ENCODE peak calls at places on chromosomes 11 and 22, in six cellular contexts. One of them, this sample, is unnamed. For H3K9me3, the result is how much of the 10 kb centered on the place peaks cover.

GRCh38 chr11:63837027-63837688 is 1.8 kb upstream of the MARK2 start:
- DNase-seq in lower lobe of right lung: peak
- DNase-seq in right lobe of liver: peak
- DNase-seq in testis: peak
- DNase-seq in aorta: peak
- DNase-seq in cardiac muscle cell: peak
- DNase-seq in this sample: peak

GRCh38 chr11:44342616-44343015 is 32.7 kb upstream of the ALX4 start:
- DNase-seq in aorta: no peak
- DNase-seq in testis: no peak
- DNase-seq in right lobe of liver: no peak
- DNase-seq in cardiac muscle cell: no peak
- DNase-seq in lower lobe of right lung: no peak
- DNase-seq in this sample: no peak

GRCh38 chr11:120284272-120284671 is 40.8 kb upstream of the TLCD5 start:
- DNase-seq in right lobe of liver: peak
- DNase-seq in aorta: no peak
- DNase-seq in cardiac muscle cell: no peak
- DNase-seq in lower lobe of right lung: peak
- DNase-seq in testis: no peak
- DNase-seq in this sample: no peak

GRCh38 chr22:30314918-30315317 is 11.8 kb downstream of the TBC1D10A start:
- DNase-seq in lower lobe of right lung: no peak
- DNase-seq in cardiac muscle cell: no peak
- DNase-seq in right lobe of liver: no peak
- DNase-seq in aorta: peak
- DNase-seq in testis: no peak
- DNase-seq in this sample: no peak

GRCh38 chr11:77106759-77107158 is 4.1 kb downstream of the OMP start:
- DNase-seq in lower lobe of right lung: no peak
- DNase-seq in cardiac muscle cell: no peak
- DNase-seq in testis: no peak
- DNase-seq in right lobe of liver: no peak
- DNase-seq in aorta: no peak
- DNase-seq in this sample: no peak

GRCh38 chr11:33015621-33016551 is at the start of gene DEPDC7:
- DNase-seq in aorta: peak
- DNase-seq in testis: peak
- DNase-seq in right lobe of liver: peak
- DNase-seq in lower lobe of right lung: peak
- DNase-seq in cardiac muscle cell: peak
- DNase-seq in this sample: peak

GRCh38 chr11:113550179-113550578 is 75.0 kb upstream of the DRD2 start:
- DNase-seq in aorta: no peak
- DNase-seq in right lobe of liver: no peak
- DNase-seq in testis: no peak
- DNase-seq in lower lobe of right lung: no peak
- DNase-seq in cardiac muscle cell: peak
- DNase-seq in this sample: no peak

GRCh38 chr11:103832762-103833161 is 203.7 kb upstream of the DDI1 start:
- DNase-seq in right lobe of liver: no peak
- DNase-seq in testis: no peak
- DNase-seq in lower lobe of right lung: no peak
- DNase-seq in aorta: no peak
- DNase-seq in cardiac muscle cell: no peak
- DNase-seq in this sample: no peak

GRCh38 chr22:41979423-41980250 is 10.4 kb downstream of the SEPTIN3 start:
- DNase-seq in right lobe of liver: no peak
- DNase-seq in lower lobe of right lung: no peak
- DNase-seq in aorta: no peak
- DNase-seq in cardiac muscle cell: no peak
- DNase-seq in testis: no peak
- DNase-seq in this sample: no peak

GRCh38 chr11:62593434-62594044 is 2.2 kb upstream of the TUT1 start:
- DNase-seq in right lobe of liver: peak
- DNase-seq in aorta: peak
- DNase-seq in cardiac muscle cell: peak
- DNase-seq in testis: peak
- DNase-seq in lower lobe of right lung: peak
- DNase-seq in this sample: peak

GRCh38 chr11:115085461-115086220 is 407.3 kb downstream of the NXPE2 start:
- DNase-seq in cardiac muscle cell: no peak
- DNase-seq in right lobe of liver: no peak
- DNase-seq in lower lobe of right lung: no peak
- DNase-seq in testis: no peak
- DNase-seq in aorta: no peak
- DNase-seq in this sample: no peak

GRCh38 chr11:105821366-105821765 is 200.7 kb downstream of the MSANTD4 start:
- DNase-seq in right lobe of liver: no peak
- DNase-seq in testis: no peak
- DNase-seq in aorta: no peak
- DNase-seq in lower lobe of right lung: no peak
- DNase-seq in cardiac muscle cell: no peak
- DNase-seq in this sample: no peak

GRCh38 chr22:22565991-22566390 is 6.9 kb upstream of the PRAME start:
- DNase-seq in aorta: no peak
- DNase-seq in cardiac muscle cell: no peak
- DNase-seq in testis: no peak
- DNase-seq in right lobe of liver: no peak
- DNase-seq in lower lobe of right lung: no peak
- DNase-seq in this sample: no peak

GRCh38 chr11:92136792-92137191 is 87.8 kb upstream of the FAT3 start:
- DNase-seq in right lobe of liver: no peak
- DNase-seq in cardiac muscle cell: no peak
- DNase-seq in aorta: no peak
- DNase-seq in testis: no peak
- DNase-seq in lower lobe of right lung: no peak
- DNase-seq in this sample: no peak

GRCh38 chr11:118565062-118565461 is 669 bp downstream of the IFT46 start:
- DNase-seq in cardiac muscle cell: no peak
- DNase-seq in right lobe of liver: no peak
- DNase-seq in lower lobe of right lung: no peak
- DNase-seq in aorta: peak
- DNase-seq in testis: peak
- DNase-seq in this sample: no peak

GRCh38 chr11:45382133-45382878 is 96.2 kb upstream of the SYT13 start:
- DNase-seq in cardiac muscle cell: no peak
- DNase-seq in lower lobe of right lung: no peak
- DNase-seq in testis: no peak
- DNase-seq in aorta: no peak
- DNase-seq in right lobe of liver: no peak
- DNase-seq in this sample: no peak

GRCh38 chr11:59678118-59678812 is 9.4 kb upstream of the PATL1 start:
- DNase-seq in lower lobe of right lung: no peak
- DNase-seq in testis: no peak
- DNase-seq in right lobe of liver: no peak
- DNase-seq in cardiac muscle cell: no peak
- DNase-seq in aorta: no peak
- DNase-seq in this sample: no peak

DNA sequence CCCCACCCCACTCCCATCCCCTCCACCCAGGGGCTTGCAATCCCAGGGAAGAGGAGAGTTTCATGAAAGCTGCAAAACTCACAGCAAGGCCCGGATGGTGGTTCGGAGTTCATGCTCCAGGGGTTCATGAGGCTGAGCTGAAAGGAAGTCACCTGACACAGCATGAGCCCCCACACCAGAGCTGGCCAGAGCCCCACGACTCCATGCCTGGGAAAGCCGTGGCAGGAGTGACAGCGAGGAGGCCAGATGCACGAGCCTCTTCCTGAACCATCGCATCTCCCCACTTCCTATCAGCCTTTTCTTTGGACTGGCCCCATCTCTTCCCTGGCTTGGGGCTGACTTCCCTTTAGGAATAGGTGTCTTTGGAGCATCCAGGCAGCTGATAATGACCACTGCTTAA is 105.8 kb downstream of the ABTB2 start:
- DNase-seq in right lobe of liver: no peak
- DNase-seq in testis: no peak
- DNase-seq in lower lobe of right lung: no peak
- DNase-seq in aorta: no peak
- DNase-seq in cardiac muscle cell: no peak
- DNase-seq in this sample: no peak
- H3K9me3 ChIP-seq in right lobe of liver: under half
- H3K9me3 ChIP-seq in testis: under half
- H3K9me3 ChIP-seq in lower lobe of right lung: under half
- H3K9me3 ChIP-seq in aorta: under half
- H3K9me3 ChIP-seq in cardiac muscle cell: under half
- H3K9me3 ChIP-seq in this sample: under half

DNA sequence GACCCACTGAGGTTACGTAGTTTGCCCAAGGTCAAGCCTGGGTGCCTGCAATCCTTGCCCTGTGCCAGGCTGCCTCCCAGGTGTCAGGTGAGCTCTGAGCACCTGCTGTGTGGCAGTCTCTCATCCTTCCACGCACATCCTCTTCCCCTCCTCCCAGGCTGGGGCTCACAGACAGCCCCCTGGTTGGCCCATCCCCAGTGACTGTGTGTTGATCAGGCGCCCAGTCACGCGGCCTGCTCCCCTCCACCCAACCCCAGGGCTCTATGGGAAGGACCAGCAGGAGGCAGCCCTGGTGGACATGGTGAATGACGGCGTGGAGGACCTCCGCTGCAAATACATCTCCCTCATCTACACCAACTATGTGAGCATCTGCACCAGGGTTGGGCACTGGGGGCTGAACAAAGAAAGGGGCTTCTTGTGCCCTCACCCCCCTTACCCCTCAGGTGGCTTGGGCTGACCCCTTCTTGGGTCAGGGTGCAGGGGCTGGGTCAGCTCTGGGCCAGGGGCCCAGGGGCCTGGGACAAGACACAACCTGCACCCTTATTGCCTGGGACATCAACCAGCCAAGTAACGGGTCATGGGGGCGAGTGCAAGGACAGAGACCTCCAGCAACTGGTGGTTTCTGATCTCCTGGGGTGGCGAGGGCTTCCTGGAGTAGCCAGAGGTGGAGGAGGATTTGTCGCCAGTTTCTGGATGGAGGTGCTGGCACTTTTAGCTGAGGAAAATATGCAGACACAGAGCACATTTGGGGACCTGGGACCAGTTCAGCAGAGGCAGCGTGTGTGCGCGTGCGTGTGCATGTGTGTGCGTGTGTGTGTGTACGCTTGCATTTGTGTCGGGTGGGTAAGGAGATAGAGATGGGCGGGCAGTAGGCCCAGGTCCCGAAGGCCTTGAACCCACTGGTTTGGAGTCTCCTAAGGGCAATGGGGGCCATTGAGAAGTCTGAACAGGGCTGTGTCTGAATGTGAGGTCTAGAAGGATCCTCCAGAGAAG is 1.6 kb downstream of the GSTP1 start:
- DNase-seq in aorta: no peak
- DNase-seq in right lobe of liver: no peak
- DNase-seq in lower lobe of right lung: no peak
- DNase-seq in cardiac muscle cell: no peak
- DNase-seq in testis: no peak
- DNase-seq in this sample: no peak
- H3K9me3 ChIP-seq in aorta: under half
- H3K9me3 ChIP-seq in right lobe of liver: under half
- H3K9me3 ChIP-seq in lower lobe of right lung: under half
- H3K9me3 ChIP-seq in cardiac muscle cell: under half
- H3K9me3 ChIP-seq in testis: under half
- H3K9me3 ChIP-seq in this sample: under half

DNA sequence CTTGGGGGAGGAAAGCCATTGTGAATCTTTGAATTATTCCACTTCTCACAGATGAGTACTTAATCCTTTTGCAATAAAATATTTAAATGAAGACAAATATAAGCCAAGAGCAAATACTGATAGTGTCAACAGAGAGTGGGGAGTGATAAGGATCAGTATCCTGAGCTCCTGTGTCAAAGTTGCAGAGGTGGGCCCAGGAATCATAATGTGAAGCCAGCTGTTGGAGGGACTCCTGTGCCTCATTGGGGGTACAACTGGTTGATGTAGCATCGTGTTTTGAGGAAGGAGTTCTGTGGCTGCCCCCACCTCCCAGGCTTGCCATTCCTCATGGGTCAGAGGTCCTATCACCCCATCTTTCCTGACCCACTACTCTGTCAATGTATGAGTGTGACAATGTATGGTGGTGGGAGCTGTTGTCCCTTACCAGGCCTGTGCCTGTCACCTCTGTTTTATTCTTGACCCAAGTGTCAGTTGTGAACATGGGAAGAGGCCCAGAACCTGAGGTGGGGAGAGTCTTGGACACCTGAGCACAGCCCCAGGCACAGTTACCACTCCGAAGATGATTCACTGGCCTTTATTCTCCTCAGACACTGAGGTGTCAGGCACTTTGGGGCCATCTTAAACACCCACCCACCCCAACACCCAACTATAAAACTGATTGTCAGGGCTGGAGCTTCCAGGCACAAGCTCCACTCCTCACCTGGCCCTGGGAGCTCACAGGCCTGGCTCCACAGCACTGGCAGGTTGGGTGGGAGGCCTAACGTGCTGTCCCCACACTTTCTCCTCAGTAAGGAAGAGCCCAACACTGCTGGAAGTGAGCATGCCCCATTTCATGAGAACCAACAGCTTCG is 38.4 kb downstream of the KCNQ1OT1 start:
- DNase-seq in cardiac muscle cell: no peak
- DNase-seq in right lobe of liver: no peak
- DNase-seq in aorta: no peak
- DNase-seq in lower lobe of right lung: no peak
- DNase-seq in testis: no peak
- DNase-seq in this sample: no peak
- H3K9me3 ChIP-seq in cardiac muscle cell: under half
- H3K9me3 ChIP-seq in right lobe of liver: under half
- H3K9me3 ChIP-seq in aorta: under half
- H3K9me3 ChIP-seq in lower lobe of right lung: under half
- H3K9me3 ChIP-seq in testis: under half
- H3K9me3 ChIP-seq in this sample: under half

GRCh38 chr11:2647167-2647566 is 52.6 kb downstream of the KCNQ1OT1 start:
- DNase-seq in aorta: no peak
- DNase-seq in testis: no peak
- DNase-seq in lower lobe of right lung: no peak
- DNase-seq in cardiac muscle cell: no peak
- DNase-seq in right lobe of liver: no peak
- DNase-seq in this sample: no peak

GRCh38 chr11:2645779-2646118 is 54.0 kb downstream of the KCNQ1OT1 start:
- DNase-seq in testis: no peak
- DNase-seq in cardiac muscle cell: no peak
- DNase-seq in lower lobe of right lung: no peak
- DNase-seq in right lobe of liver: no peak
- DNase-seq in aorta: no peak
- DNase-seq in this sample: no peak

GRCh38 chr11:2644844-2645778 is 54.7 kb downstream of the KCNQ1OT1 start:
- DNase-seq in right lobe of liver: no peak
- DNase-seq in testis: no peak
- DNase-seq in cardiac muscle cell: no peak
- DNase-seq in lower lobe of right lung: no peak
- DNase-seq in aorta: no peak
- DNase-seq in this sample: no peak

GRCh38 chr11:2643746-2644145 is 56.0 kb downstream of the KCNQ1OT1 start:
- DNase-seq in right lobe of liver: no peak
- DNase-seq in lower lobe of right lung: no peak
- DNase-seq in testis: no peak
- DNase-seq in cardiac muscle cell: no peak
- DNase-seq in aorta: no peak
- DNase-seq in this sample: no peak

DNA sequence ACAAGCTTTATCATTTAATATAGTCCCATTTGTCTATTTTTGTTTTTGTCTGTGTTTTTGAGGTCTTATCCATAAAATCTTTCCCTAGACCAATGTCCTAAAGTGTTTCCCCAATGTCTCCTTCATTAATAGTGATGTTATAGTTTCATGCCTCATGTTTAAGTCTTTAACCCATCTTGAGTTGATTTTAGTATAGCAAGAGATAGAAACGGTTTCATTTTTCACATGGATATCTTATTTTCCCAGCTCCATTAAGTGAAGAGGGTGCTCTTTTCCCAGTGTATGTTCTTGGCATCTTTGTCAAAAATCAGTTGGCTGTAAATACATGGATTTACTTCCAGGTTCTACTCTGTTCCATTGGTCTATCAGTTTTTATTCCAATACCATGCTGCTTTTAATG is 58.2 kb downstream of the KCNQ1OT1 start:
- DNase-seq in lower lobe of right lung: no peak
- DNase-seq in right lobe of liver: no peak
- DNase-seq in aorta: no peak
- DNase-seq in testis: no peak
- DNase-seq in cardiac muscle cell: no peak
- DNase-seq in this sample: no peak
- H3K9me3 ChIP-seq in lower lobe of right lung: half or more
- H3K9me3 ChIP-seq in right lobe of liver: under half
- H3K9me3 ChIP-seq in aorta: under half
- H3K9me3 ChIP-seq in testis: under half
- H3K9me3 ChIP-seq in cardiac muscle cell: under half
- H3K9me3 ChIP-seq in this sample: under half

This sample was measured in CD8-positive, alpha-beta T cell.